ENCODE peak calls at places on chromosomes 6 and 20, in five cellular contexts. One of them, this sample, is unnamed.
A peak's percentile ranks its signal among the peaks of the same experiment; 100 is the strongest.

GRCh38 chr6:89385156-89385667 is 26.9 kb downstream of the RRAGD start:
- DNase-seq in K562: no peak
- DNase-seq in HCT116: no peak
- DNase-seq in HepG2: no peak
- DNase-seq in H1: no peak
- DNase-seq in this sample: no peak

GRCh38 chr6:154888896-154889295 is 106.2 kb upstream of the TIAM2 start:
- DNase-seq in HCT116: no peak
- DNase-seq in HepG2: no peak
- DNase-seq in K562: no peak
- DNase-seq in H1: no peak
- DNase-seq in this sample: no peak

GRCh38 chr20:50049442-50050026 is 63.4 kb downstream of the UBE2V1 start:
- DNase-seq in HCT116: no peak
- DNase-seq in H1: no peak
- DNase-seq in K562: no peak
- DNase-seq in HepG2: no peak
- DNase-seq in this sample: no peak

GRCh38 chr6:3398755-3399671 is 57.8 kb downstream of the SLC22A23 start:
- DNase-seq in HCT116: no peak
- DNase-seq in HepG2: peak; percentile 54
- DNase-seq in K562: no peak
- DNase-seq in H1: no peak
- DNase-seq in this sample: no peak

GRCh38 chr6:170028629-170029345 is 262.1 kb downstream of the DLL1 start:
- DNase-seq in HCT116: no peak
- DNase-seq in K562: no peak
- DNase-seq in HepG2: no peak
- DNase-seq in H1: no peak
- DNase-seq in this sample: no peak

GRCh38 chr20:50715694-50716093 is 15.7 kb upstream of the PARD6B start:
- DNase-seq in H1: no peak
- DNase-seq in HCT116: no peak
- DNase-seq in K562: no peak
- DNase-seq in HepG2: no peak
- DNase-seq in this sample: no peak

GRCh38 chr6:63477422-63478040 is 94.7 kb upstream of the LOC128125822 start:
- DNase-seq in HCT116: no peak
- DNase-seq in K562: no peak
- DNase-seq in HepG2: peak; percentile 45
- DNase-seq in H1: no peak
- DNase-seq in this sample: no peak

GRCh38 chr20:23655551-23656211 is 17.9 kb upstream of the CST3 start:
- DNase-seq in HepG2: no peak
- DNase-seq in K562: no peak
- DNase-seq in HCT116: no peak
- DNase-seq in H1: no peak
- DNase-seq in this sample: no peak

GRCh38 chr6:8269094-8269493 is 166.3 kb downstream of the SLC35B3 start:
- DNase-seq in K562: no peak
- DNase-seq in H1: no peak
- DNase-seq in HepG2: no peak
- DNase-seq in HCT116: no peak
- DNase-seq in this sample: no peak

GRCh38 chr6:44072959-44073611 is 54.2 kb downstream of the MRPL14 start:
- DNase-seq in H1: no peak
- DNase-seq in HepG2: peak; percentile 82
- DNase-seq in HCT116: no peak
- DNase-seq in K562: peak; percentile 96
- DNase-seq in this sample: no peak

GRCh38 chr20:44618318-44618731 is 33.2 kb downstream of the ADA start:
- DNase-seq in HCT116: no peak
- DNase-seq in H1: no peak
- DNase-seq in HepG2: no peak
- DNase-seq in K562: no peak
- DNase-seq in this sample: no peak

GRCh38 chr20:57013741-57014140 is 252.7 kb downstream of the BMP7 start:
- DNase-seq in HCT116: no peak
- DNase-seq in K562: peak; percentile 34
- DNase-seq in HepG2: no peak
- DNase-seq in H1: no peak
- DNase-seq in this sample: no peak

GRCh38 chr6:163085861-163086562 is 328.5 kb upstream of the QKI start:
- DNase-seq in H1: no peak
- DNase-seq in K562: no peak
- DNase-seq in HepG2: no peak
- DNase-seq in HCT116: no peak
- DNase-seq in this sample: no peak

GRCh38 chr6:165967768-165968408 is 199.8 kb downstream of the TBXT start:
- DNase-seq in HepG2: no peak
- DNase-seq in HCT116: no peak
- DNase-seq in H1: no peak
- DNase-seq in K562: no peak
- DNase-seq in this sample: no peak
- H3K27me3 ChIP-seq in HepG2: peaks cover 2% of the 10 kb centered on the region
- H3K27me3 ChIP-seq in HCT116: no peaks in the 10 kb centered on the region
- H3K27me3 ChIP-seq in H1: no peaks in the 10 kb centered on the region
- H3K27me3 ChIP-seq in K562: no peaks in the 10 kb centered on the region
- H3K27me3 ChIP-seq in this sample: peaks cover 4% of the 10 kb centered on the region

DNA sequence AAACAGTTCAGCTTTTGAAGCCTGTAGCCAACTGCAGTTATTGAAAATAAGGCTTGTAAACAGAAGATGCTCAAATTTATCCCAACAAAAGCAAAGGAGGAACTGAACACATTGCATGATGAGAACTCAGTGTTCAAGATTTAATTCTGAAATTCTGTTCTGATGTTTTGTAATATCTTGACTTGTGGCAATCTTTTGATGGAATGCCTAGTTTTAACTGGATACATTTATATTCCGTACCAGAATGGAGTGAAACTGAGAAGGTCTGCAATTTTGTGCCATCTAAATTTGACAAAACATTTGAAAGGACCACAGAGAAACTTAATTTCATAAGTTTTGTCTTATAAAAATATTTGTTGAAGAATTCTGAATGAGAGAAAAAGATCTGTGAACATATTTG is 17.5 kb downstream of the FYN start:
- DNase-seq in HCT116: no peak
- DNase-seq in H1: no peak
- DNase-seq in HepG2: no peak
- DNase-seq in K562: no peak
- DNase-seq in this sample: no peak
- TF ChIP-seq SIN3A in HCT116: no peak
- TF ChIP-seq SIN3A in H1: no peak
- TF ChIP-seq SIN3A in HepG2: no peak
- TF ChIP-seq SIN3A in K562: no peak
- TF ChIP-seq SIN3A in this sample: no peak

GRCh38 chr20:33015700-33016580 is 8.4 kb downstream of the BPIFB2 start:
- DNase-seq in HepG2: no peak
- DNase-seq in H1: no peak
- DNase-seq in K562: no peak
- DNase-seq in HCT116: no peak
- DNase-seq in this sample: no peak

GRCh38 chr20:33012327-33013189 is 5.1 kb downstream of the BPIFB2 start:
- DNase-seq in K562: no peak
- DNase-seq in HepG2: no peak
- DNase-seq in H1: no peak
- DNase-seq in HCT116: no peak
- DNase-seq in this sample: no peak

GRCh38 chr20:33015114-33015491 is 7.6 kb downstream of the BPIFB2 start:
- DNase-seq in HepG2: no peak
- DNase-seq in K562: no peak
- DNase-seq in H1: no peak
- DNase-seq in HCT116: no peak
- DNase-seq in this sample: no peak

GRCh38 chr20:33013701-33014326 is 6.3 kb downstream of the BPIFB2 start:
- DNase-seq in HepG2: no peak
- DNase-seq in H1: no peak
- DNase-seq in HCT116: no peak
- DNase-seq in K562: no peak
- DNase-seq in this sample: no peak

GRCh38 chr20:33014336-33015113 is 7.0 kb downstream of the BPIFB2 start:
- DNase-seq in H1: no peak
- DNase-seq in HCT116: no peak
- DNase-seq in HepG2: no peak
- DNase-seq in K562: no peak
- DNase-seq in this sample: no peak
- H3K27me3 ChIP-seq in H1: no peaks in the 10 kb centered on the region
- H3K27me3 ChIP-seq in HCT116: peaks cover 13% of the 10 kb centered on the region
- H3K27me3 ChIP-seq in HepG2: no peaks in the 10 kb centered on the region
- H3K27me3 ChIP-seq in K562: peaks cover 5% of the 10 kb centered on the region
- H3K27me3 ChIP-seq in this sample: no peaks in the 10 kb centered on the region

DNA sequence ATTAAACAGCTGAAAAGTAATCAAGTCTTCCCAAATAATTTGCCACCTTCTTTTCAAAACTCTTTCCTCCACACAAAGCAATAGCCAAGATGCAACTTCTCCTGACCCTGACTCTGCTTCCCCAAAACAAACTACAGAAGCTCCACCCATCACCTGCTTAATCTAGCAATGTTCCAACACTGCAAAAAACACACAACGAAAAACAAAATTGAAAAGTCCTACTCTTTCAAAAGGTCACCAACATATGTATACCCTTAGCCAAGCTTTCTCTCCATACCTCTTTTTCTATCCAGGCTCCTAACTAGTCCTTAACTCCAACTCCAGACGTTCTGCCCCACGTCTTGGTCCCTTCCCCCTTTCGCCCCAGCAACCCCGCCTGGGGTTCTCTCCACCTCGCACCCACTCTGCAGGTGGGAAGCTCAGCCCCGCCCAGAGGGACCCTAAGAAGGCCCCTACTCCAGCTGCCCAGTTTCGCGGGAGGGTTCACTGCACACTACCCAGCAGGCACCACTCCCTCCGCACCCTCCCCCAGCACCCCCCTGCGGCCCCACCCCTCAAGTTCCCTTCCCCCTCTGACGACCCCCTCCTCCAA is 717 bp downstream of the CSNK2A1 start:
- DNase-seq in K562: peak; percentile 55
- DNase-seq in H1: no peak
- DNase-seq in HCT116: no peak
- DNase-seq in HepG2: no peak
- DNase-seq in this sample: no peak
- TF ChIP-seq SIN3A in K562: no peak
- TF ChIP-seq SIN3A in H1: no peak
- TF ChIP-seq SIN3A in HCT116: no peak
- TF ChIP-seq SIN3A in HepG2: peak; percentile 8
- TF ChIP-seq SIN3A in this sample: no peak

This sample was measured in Panc1.